ENCODE peak calls at places on chromosome 19, in six cellular contexts. One of them, this sample, is unnamed.

GRCh38 chr19:51810228-51810627 is 15.3 kb downstream of the FPR3 start:
- DNase-seq in coronary artery: no peak
- DNase-seq in cardiac muscle cell: no peak
- DNase-seq in BJ: no peak
- DNase-seq in cardiac fibroblast: peak; percentile 66
- DNase-seq in fibroblast of the aortic adventitia: peak; percentile 44
- DNase-seq in this sample: peak; percentile 86

GRCh38 chr19:33394006-33394722 is 20.7 kb downstream of the CEBPG start:
- DNase-seq in coronary artery: no peak
- DNase-seq in cardiac muscle cell: peak; percentile 81
- DNase-seq in BJ: no peak
- DNase-seq in cardiac fibroblast: peak; percentile 75
- DNase-seq in fibroblast of the aortic adventitia: peak; percentile 86
- DNase-seq in this sample: no peak

GRCh38 chr19:29537601-29538000 is 11.8 kb downstream of the VSTM2B start:
- DNase-seq in coronary artery: no peak
- DNase-seq in cardiac muscle cell: no peak
- DNase-seq in BJ: no peak
- DNase-seq in cardiac fibroblast: no peak
- DNase-seq in fibroblast of the aortic adventitia: no peak
- DNase-seq in this sample: no peak

GRCh38 chr19:13846533-13847032 is 30.4 kb upstream of the NANOS3 start:
- DNase-seq in coronary artery: peak; percentile 96
- DNase-seq in cardiac muscle cell: peak; percentile 95
- DNase-seq in BJ: peak; percentile 68
- DNase-seq in cardiac fibroblast: peak; percentile 94
- DNase-seq in fibroblast of the aortic adventitia: peak; percentile 75
- DNase-seq in this sample: peak; percentile 84

GRCh38 chr19:10450191-10450852 is 30.0 kb downstream of the PDE4A start:
- DNase-seq in coronary artery: no peak
- DNase-seq in cardiac muscle cell: no peak
- DNase-seq in BJ: no peak
- DNase-seq in cardiac fibroblast: no peak
- DNase-seq in fibroblast of the aortic adventitia: no peak
- DNase-seq in this sample: no peak

GRCh38 chr19:42420055-42420544 is 7.1 kb downstream of the LIPE start:
- DNase-seq in coronary artery: no peak
- DNase-seq in cardiac muscle cell: peak; percentile 51
- DNase-seq in BJ: no peak
- DNase-seq in cardiac fibroblast: peak; percentile 52
- DNase-seq in fibroblast of the aortic adventitia: peak; percentile 29
- DNase-seq in this sample: peak; percentile 80

GRCh38 chr19:50722248-50723013 is 733 bp upstream of the CLEC11A start:
- DNase-seq in coronary artery: no peak
- DNase-seq in cardiac muscle cell: no peak
- DNase-seq in BJ: no peak
- DNase-seq in cardiac fibroblast: no peak
- DNase-seq in fibroblast of the aortic adventitia: no peak
- DNase-seq in this sample: no peak

GRCh38 chr19:29753934-29754305 is 38.9 kb upstream of the C19orf12 start:
- DNase-seq in coronary artery: no peak
- DNase-seq in cardiac muscle cell: no peak
- DNase-seq in BJ: no peak
- DNase-seq in cardiac fibroblast: no peak
- DNase-seq in fibroblast of the aortic adventitia: no peak
- DNase-seq in this sample: no peak

GRCh38 chr19:12779162-12779993 is 4.0 kb upstream of the HOOK2 start:
- DNase-seq in coronary artery: peak; percentile 90
- DNase-seq in cardiac muscle cell: peak; percentile 96
- DNase-seq in BJ: no peak
- DNase-seq in cardiac fibroblast: peak; percentile 96
- DNase-seq in fibroblast of the aortic adventitia: peak; percentile 95
- DNase-seq in this sample: no peak

GRCh38 chr19:10961763-10962536 is 1.1 kb downstream of the SMARCA4 start:
- DNase-seq in coronary artery: no peak
- DNase-seq in cardiac muscle cell: no peak
- DNase-seq in BJ: no peak
- DNase-seq in cardiac fibroblast: no peak
- DNase-seq in fibroblast of the aortic adventitia: peak; percentile 28
- DNase-seq in this sample: no peak

GRCh38 chr19:11578342-11579142 is 1.1 kb upstream of the ACP5 start:
- DNase-seq in coronary artery: no peak
- DNase-seq in cardiac muscle cell: peak; percentile 33
- DNase-seq in BJ: no peak
- DNase-seq in cardiac fibroblast: peak; percentile 25
- DNase-seq in fibroblast of the aortic adventitia: no peak
- DNase-seq in this sample: no peak

GRCh38 chr19:12365094-12365371 is 450 bp downstream of the ZNF442 start:
- DNase-seq in coronary artery: peak; percentile 73
- DNase-seq in cardiac muscle cell: peak; percentile 41
- DNase-seq in BJ: no peak
- DNase-seq in cardiac fibroblast: peak; percentile 42
- DNase-seq in fibroblast of the aortic adventitia: peak; percentile 38
- DNase-seq in this sample: no peak

GRCh38 chr19:19111967-19112580 is 26.2 kb downstream of the TMEM161A start:
- DNase-seq in coronary artery: no peak
- DNase-seq in cardiac muscle cell: no peak
- DNase-seq in BJ: no peak
- DNase-seq in cardiac fibroblast: no peak
- DNase-seq in fibroblast of the aortic adventitia: no peak
- DNase-seq in this sample: no peak

GRCh38 chr19:29287061-29287460 is 74.1 kb upstream of the UQCRFS1 start:
- DNase-seq in coronary artery: no peak
- DNase-seq in cardiac muscle cell: no peak
- DNase-seq in BJ: no peak
- DNase-seq in cardiac fibroblast: no peak
- DNase-seq in fibroblast of the aortic adventitia: no peak
- DNase-seq in this sample: no peak

GRCh38 chr19:28541602-28542393 is 671.2 kb downstream of the UQCRFS1 start:
- DNase-seq in coronary artery: no peak
- DNase-seq in cardiac muscle cell: no peak
- DNase-seq in BJ: no peak
- DNase-seq in cardiac fibroblast: no peak
- DNase-seq in fibroblast of the aortic adventitia: no peak
- DNase-seq in this sample: no peak

GRCh38 chr19:42553292-42554045 is 25.2 kb upstream of the CEACAM1 start:
- DNase-seq in coronary artery: no peak
- DNase-seq in cardiac muscle cell: peak; percentile 82
- DNase-seq in BJ: peak; percentile 67
- DNase-seq in cardiac fibroblast: peak; percentile 56
- DNase-seq in fibroblast of the aortic adventitia: peak; percentile 38
- DNase-seq in this sample: no peak

GRCh38 chr19:12166596-12166995 is 3.7 kb downstream of the ZNF136 start:
- DNase-seq in coronary artery: no peak
- DNase-seq in cardiac muscle cell: no peak
- DNase-seq in BJ: no peak
- DNase-seq in cardiac fibroblast: no peak
- DNase-seq in fibroblast of the aortic adventitia: peak; percentile 7
- DNase-seq in this sample: no peak

GRCh38 chr19:56637976-56638555 is 4.9 kb upstream of the SMIM17 start:
- DNase-seq in coronary artery: no peak
- DNase-seq in cardiac muscle cell: peak; percentile 80
- DNase-seq in BJ: no peak
- DNase-seq in cardiac fibroblast: peak; percentile 69
- DNase-seq in fibroblast of the aortic adventitia: peak; percentile 51
- DNase-seq in this sample: peak; percentile 70

GRCh38 chr19:11138659-11139526 is 16.7 kb downstream of the SPC24 start:
- DNase-seq in coronary artery: peak; percentile 92
- DNase-seq in cardiac muscle cell: peak; percentile 82
- DNase-seq in BJ: peak; percentile 61
- DNase-seq in cardiac fibroblast: peak; percentile 89
- DNase-seq in fibroblast of the aortic adventitia: peak; percentile 77
- DNase-seq in this sample: no peak

GRCh38 chr19:56933014-56933705 is 92.6 kb upstream of the PEG3 start:
- DNase-seq in coronary artery: no peak
- DNase-seq in cardiac muscle cell: no peak
- DNase-seq in BJ: no peak
- DNase-seq in cardiac fibroblast: no peak
- DNase-seq in fibroblast of the aortic adventitia: no peak
- DNase-seq in this sample: no peak

GRCh38 chr19:11964858-11965645 is at the start of gene ZNF763:
- DNase-seq in coronary artery: peak; percentile 93
- DNase-seq in cardiac muscle cell: peak; percentile 88
- DNase-seq in BJ: peak; percentile 50
- DNase-seq in cardiac fibroblast: peak; percentile 87
- DNase-seq in fibroblast of the aortic adventitia: peak; percentile 73
- DNase-seq in this sample: peak; percentile 76

GRCh38 chr19:49574206-49574755 is 6.1 kb downstream of the NOSIP start:
- DNase-seq in coronary artery: no peak
- DNase-seq in cardiac muscle cell: no peak
- DNase-seq in BJ: no peak
- DNase-seq in cardiac fibroblast: no peak
- DNase-seq in fibroblast of the aortic adventitia: no peak
- DNase-seq in this sample: no peak

GRCh38 chr19:30539315-30539714 is 167.1 kb downstream of the ZNF536 start:
- DNase-seq in coronary artery: no peak
- DNase-seq in cardiac muscle cell: no peak
- DNase-seq in BJ: no peak
- DNase-seq in cardiac fibroblast: no peak
- DNase-seq in fibroblast of the aortic adventitia: no peak
- DNase-seq in this sample: no peak

GRCh38 chr19:44050740-44051653 is 839 bp upstream of the ZNF223 start:
- DNase-seq in coronary artery: no peak
- DNase-seq in cardiac muscle cell: peak; percentile 6
- DNase-seq in BJ: no peak
- DNase-seq in cardiac fibroblast: no peak
- DNase-seq in fibroblast of the aortic adventitia: no peak
- DNase-seq in this sample: no peak

GRCh38 chr19:16737909-16738308 is 18.3 kb downstream of the NWD1 start:
- DNase-seq in coronary artery: no peak
- DNase-seq in cardiac muscle cell: peak; percentile 13
- DNase-seq in BJ: no peak
- DNase-seq in cardiac fibroblast: peak; percentile 17
- DNase-seq in fibroblast of the aortic adventitia: peak; percentile 15
- DNase-seq in this sample: no peak

GRCh38 chr19:6861683-6862286 is 25.6 kb upstream of the ADGRE1 start:
- DNase-seq in coronary artery: no peak
- DNase-seq in cardiac muscle cell: no peak
- DNase-seq in BJ: no peak
- DNase-seq in cardiac fibroblast: no peak
- DNase-seq in fibroblast of the aortic adventitia: no peak
- DNase-seq in this sample: no peak

GRCh38 chr19:6865849-6866248 is 21.5 kb upstream of the ADGRE1 start:
- DNase-seq in coronary artery: no peak
- DNase-seq in cardiac muscle cell: no peak
- DNase-seq in BJ: no peak
- DNase-seq in cardiac fibroblast: no peak
- DNase-seq in fibroblast of the aortic adventitia: no peak
- DNase-seq in this sample: no peak

GRCh38 chr19:6866646-6867255 is 20.6 kb upstream of the ADGRE1 start:
- DNase-seq in coronary artery: no peak
- DNase-seq in cardiac muscle cell: no peak
- DNase-seq in BJ: no peak
- DNase-seq in cardiac fibroblast: no peak
- DNase-seq in fibroblast of the aortic adventitia: no peak
- DNase-seq in this sample: no peak

GRCh38 chr19:6868341-6868740 is 19.0 kb upstream of the ADGRE1 start:
- DNase-seq in coronary artery: no peak
- DNase-seq in cardiac muscle cell: peak; percentile 41
- DNase-seq in BJ: no peak
- DNase-seq in cardiac fibroblast: peak; percentile 21
- DNase-seq in fibroblast of the aortic adventitia: no peak
- DNase-seq in this sample: no peak

GRCh38 chr19:6862673-6863078 is 24.7 kb upstream of the ADGRE1 start:
- DNase-seq in coronary artery: peak; percentile 78
- DNase-seq in cardiac muscle cell: peak; percentile 91
- DNase-seq in BJ: peak; percentile 4
- DNase-seq in cardiac fibroblast: peak; percentile 88
- DNase-seq in fibroblast of the aortic adventitia: peak; percentile 76
- DNase-seq in this sample: peak; percentile 94
- H3K4me3 ChIP-seq in coronary artery: peak overlapping the region; percentile 57
- H3K4me3 ChIP-seq in cardiac muscle cell: no peak overlapping the region
- H3K4me3 ChIP-seq in BJ: peak overlapping the region; percentile 26
- H3K4me3 ChIP-seq in cardiac fibroblast: no peak overlapping the region
- H3K4me3 ChIP-seq in fibroblast of the aortic adventitia: no peak overlapping the region
- H3K4me3 ChIP-seq in this sample: peak overlapping the region; percentile 48

GRCh38 chr19:23520441-23520840 is 125.2 kb upstream of the ZNF91 start:
- DNase-seq in coronary artery: no peak
- DNase-seq in cardiac muscle cell: no peak
- DNase-seq in BJ: no peak
- DNase-seq in cardiac fibroblast: no peak
- DNase-seq in fibroblast of the aortic adventitia: no peak
- DNase-seq in this sample: no peak

GRCh38 chr19:23509686-23510450 is 114.6 kb upstream of the ZNF91 start:
- DNase-seq in coronary artery: no peak
- DNase-seq in cardiac muscle cell: no peak
- DNase-seq in BJ: no peak
- DNase-seq in cardiac fibroblast: no peak
- DNase-seq in fibroblast of the aortic adventitia: no peak
- DNase-seq in this sample: no peak

GRCh38 chr19:23516266-23516665 is 121.0 kb upstream of the ZNF91 start:
- DNase-seq in coronary artery: no peak
- DNase-seq in cardiac muscle cell: no peak
- DNase-seq in BJ: no peak
- DNase-seq in cardiac fibroblast: no peak
- DNase-seq in fibroblast of the aortic adventitia: no peak
- DNase-seq in this sample: no peak

GRCh38 chr19:23512151-23512925 is 117.1 kb upstream of the ZNF91 start:
- DNase-seq in coronary artery: no peak
- DNase-seq in cardiac muscle cell: no peak
- DNase-seq in BJ: no peak
- DNase-seq in cardiac fibroblast: no peak
- DNase-seq in fibroblast of the aortic adventitia: no peak
- DNase-seq in this sample: no peak

DNA sequence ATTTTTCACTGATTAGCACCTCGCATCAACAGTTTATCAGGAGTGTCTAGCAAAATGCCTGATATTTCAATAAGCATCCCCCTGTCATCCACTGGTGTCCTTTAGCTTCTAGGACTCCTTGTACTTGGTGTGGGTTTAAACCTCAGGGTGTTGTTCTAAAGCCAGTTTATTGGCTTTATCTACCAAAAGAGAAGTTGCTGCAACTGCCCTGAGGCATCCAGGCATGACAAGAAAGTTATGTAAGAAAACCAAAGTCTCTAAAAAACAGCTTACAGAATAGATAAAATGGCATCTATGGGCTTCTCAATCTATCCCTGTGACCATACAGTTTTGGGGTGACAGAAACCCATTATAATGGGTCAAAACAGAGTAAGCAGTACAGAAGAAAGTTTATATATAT is 120.3 kb upstream of the ZNF91 start:
- DNase-seq in coronary artery: no peak
- DNase-seq in cardiac muscle cell: no peak
- DNase-seq in BJ: no peak
- DNase-seq in cardiac fibroblast: no peak
- DNase-seq in fibroblast of the aortic adventitia: no peak
- DNase-seq in this sample: no peak
- H3K4me3 ChIP-seq in coronary artery: no peak overlapping the region
- H3K4me3 ChIP-seq in cardiac muscle cell: no peak overlapping the region
- H3K4me3 ChIP-seq in BJ: no peak overlapping the region
- H3K4me3 ChIP-seq in cardiac fibroblast: no peak overlapping the region
- H3K4me3 ChIP-seq in fibroblast of the aortic adventitia: no peak overlapping the region
- H3K4me3 ChIP-seq in this sample: no peak overlapping the region

GRCh38 chr19:17874423-17875135 is 2.8 kb downstream of the SLC5A5 start:
- DNase-seq in coronary artery: no peak
- DNase-seq in cardiac muscle cell: no peak
- DNase-seq in BJ: no peak
- DNase-seq in cardiac fibroblast: no peak
- DNase-seq in fibroblast of the aortic adventitia: no peak
- DNase-seq in this sample: no peak
- H3K4me3 ChIP-seq in coronary artery: no peak overlapping the region
- H3K4me3 ChIP-seq in cardiac muscle cell: no peak overlapping the region
- H3K4me3 ChIP-seq in BJ: no peak overlapping the region
- H3K4me3 ChIP-seq in cardiac fibroblast: no peak overlapping the region
- H3K4me3 ChIP-seq in fibroblast of the aortic adventitia: no peak overlapping the region
- H3K4me3 ChIP-seq in this sample: no peak overlapping the region

GRCh38 chr19:3671680-3672574 is 28.3 kb downstream of the PIP5K1C start:
- DNase-seq in coronary artery: no peak
- DNase-seq in cardiac muscle cell: peak; percentile 40
- DNase-seq in BJ: no peak
- DNase-seq in cardiac fibroblast: peak; percentile 36
- DNase-seq in fibroblast of the aortic adventitia: peak; percentile 25
- DNase-seq in this sample: no peak
- H3K4me3 ChIP-seq in coronary artery: peak overlapping the region; percentile 64
- H3K4me3 ChIP-seq in cardiac muscle cell: no peak overlapping the region
- H3K4me3 ChIP-seq in BJ: no peak overlapping the region
- H3K4me3 ChIP-seq in cardiac fibroblast: no peak overlapping the region
- H3K4me3 ChIP-seq in fibroblast of the aortic adventitia: no peak overlapping the region
- H3K4me3 ChIP-seq in this sample: no peak overlapping the region

This sample was measured in Jurkat, Clone E6-1.